ENCODE peak calls at places on chromosome 5, in ten cellular contexts. V is stimulated activated CD4-positive, alpha-beta T cell treated with anti-CD3 and anti-CD28 coated beads, TNF-alpha, amount 100 ng/mL, for 1 hour; M is sigmoid colon; B is DMS153; R is tibial nerve; N is naive thymus-derived CD8-positive, alpha-beta T cell; T is astrocyte of the spinal cord; P is CD4-positive, alpha-beta T cell; G is M059J; I is HuH-7. U is an unnamed sample.

GRCh38 chr5:169148066-169148740 is 152.7 kb downstream of the SLIT3 start:
- DNase-seq in V (no peak), M (no peak), B (no peak), R (no peak), N (no peak), T (no peak), P (no peak), G (no peak), I (no peak), U (no peak)

GRCh38 chr5:53265043-53265442 is 155.5 kb upstream of the MOCS2 start:
- DNase-seq in V (no peak), M (no peak), B (no peak), R (no peak), N (no peak), T (no peak), P (no peak), G (no peak), I (no peak), U (no peak)

GRCh38 chr5:147930759-147931158 is 24.4 kb upstream of the C5orf46 start:
- DNase-seq in V (no peak), M (no peak), B (no peak), R (no peak), N (no peak), T (no peak), P (no peak), G (no peak), I (no peak), U (no peak)

GRCh38 chr5:131538177-131538593 is 96.8 kb downstream of the RAPGEF6 start:
- DNase-seq in V (no peak), M (no peak), B (no peak), R (no peak), N (no peak), T (peak; percentile 29), P (no peak), G (peak; percentile 39), I (no peak), U (peak; percentile 82)

GRCh38 chr5:129670944-129671343 is 77.0 kb upstream of the MINAR2 start:
- DNase-seq in V (no peak), M (no peak), B (no peak), R (no peak), N (no peak), T (peak; percentile 76), P (no peak), G (peak; percentile 58), I (no peak), U (peak; percentile 77)

GRCh38 chr5:35956429-35956828 is 18.0 kb upstream of the CAPSL start:
- DNase-seq in V (no peak), M (no peak), B (no peak), R (no peak), N (no peak), T (no peak), P (no peak), G (peak; percentile 71), I (no peak), U (peak; percentile 77)

GRCh38 chr5:57842376-57843015 is 359.9 kb upstream of the ACTBL2 start:
- DNase-seq in V (no peak), M (no peak), B (no peak), R (no peak), N (no peak), T (no peak), P (no peak), G (peak; percentile 34), I (no peak), U (peak; percentile 31)

GRCh38 chr5:53031695-53032096 is 42.5 kb downstream of the ITGA2 start:
- DNase-seq in V (no peak), M (no peak), B (no peak), R (no peak), N (no peak), T (peak; percentile 86), P (no peak), G (peak; percentile 96), I (peak; percentile 13), U (peak; percentile 90)

GRCh38 chr5:179908528-179908927 is 831 bp upstream of the TBC1D9B start:
- DNase-seq in V (no peak), M (no peak), B (no peak), R (no peak), N (no peak), T (no peak), P (no peak), G (no peak), I (peak; percentile 53), U (no peak)

GRCh38 chr5:23994581-23995370 is 487.4 kb downstream of the PRDM9 start:
- DNase-seq in V (no peak), M (no peak), B (no peak), R (no peak), N (no peak), T (no peak), P (no peak), G (no peak), I (no peak), U (no peak)

GRCh38 chr5:10724799-10725507 is 36.1 kb downstream of the DAP start:
- DNase-seq in V (no peak), M (peak; percentile 76), B (peak; percentile 84), R (peak; percentile 17), N (no peak), T (peak; percentile 94), P (no peak), G (peak; percentile 96), I (peak; percentile 20), U (peak; percentile 76)

GRCh38 chr5:150318613-150319483 is 16.1 kb upstream of the ARSI start:
- DNase-seq in V (no peak), M (no peak), B (no peak), R (no peak), N (no peak), T (no peak), P (no peak), G (no peak), I (no peak), U (no peak)